ENCODE peak calls at places on chromosomes 16 and 17, in ten cellular contexts. M is Peyer's patch, S is BE2C, J is GM06990, H is dorsolateral prefrontal cortex, U is HFFc6, K is H9, A is tibial artery, G is nephron progenitor cell, P is AG04450. W is an unnamed sample.

GRCh38 chr16:1057252-1057932 is 15.2 kb upstream of the SSTR5 start:
- DNase-seq in M (peak; percentile 72), S (peak; percentile 78), J (peak; percentile 36), H (peak; percentile 62), U (no peak), K (peak; percentile 71), A (no peak), G (peak; percentile 72), P (no peak), W (no peak)

GRCh38 chr17:69761767-69762321 is 313.2 kb upstream of the KCNJ16 start:
- DNase-seq in M (no peak), S (no peak), J (no peak), H (no peak), U (peak; percentile 93), K (no peak), A (no peak), G (no peak), P (peak; percentile 93), W (no peak)

GRCh38 chr17:45951941-45952340 is 47.1 kb upstream of the STH start:
- DNase-seq in M (no peak), S (no peak), J (no peak), H (no peak), U (no peak), K (no peak), A (no peak), G (no peak), P (no peak), W (no peak)

GRCh38 chr16:27983244-27983643 is 80.3 kb downstream of the GSG1L start:
- DNase-seq in M (no peak), S (no peak), J (no peak), H (no peak), U (no peak), K (no peak), A (no peak), G (no peak), P (no peak), W (no peak)

GRCh38 chr17:11330871-11331270 is 89.9 kb downstream of the SHISA6 start:
- DNase-seq in M (no peak), S (no peak), J (no peak), H (no peak), U (no peak), K (peak; percentile 87), A (no peak), G (peak; percentile 59), P (no peak), W (peak; percentile 49)

GRCh38 chr16:48609453-48610023 is 442 bp downstream of the N4BP1 start:
- DNase-seq in M (peak; percentile 58), S (peak; percentile 77), J (peak; percentile 77), H (peak; percentile 50), U (peak; percentile 45), K (peak; percentile 43), A (peak; percentile 79), G (peak; percentile 79), P (no peak), W (peak; percentile 69)

GRCh38 chr17:15782809-15783208 is 50.7 kb downstream of the TBC1D26 start:
- DNase-seq in M (peak; percentile 63), S (no peak), J (no peak), H (no peak), U (no peak), K (no peak), A (peak; percentile 75), G (no peak), P (no peak), W (no peak)

GRCh38 chr17:58329035-58329807 is 626 bp upstream of the TSPOAP1 start:
- DNase-seq in M (peak; percentile 55), S (no peak), J (peak; percentile 88), H (no peak), U (no peak), K (no peak), A (no peak), G (no peak), P (no peak), W (no peak)

GRCh38 chr17:43994272-43995149 is 9.9 kb upstream of the NAGS start:
- DNase-seq in M (peak; percentile 76), S (peak; percentile 85), J (peak; percentile 48), H (peak; percentile 85), U (peak; percentile 35), K (peak; percentile 86), A (peak; percentile 68), G (peak; percentile 84), P (no peak), W (peak; percentile 84)

GRCh38 chr16:77662241-77662640 is 60.1 kb upstream of the NUDT7 start:
- DNase-seq in M (no peak), S (no peak), J (no peak), H (no peak), U (no peak), K (no peak), A (no peak), G (no peak), P (no peak), W (no peak)

GRCh38 chr17:70074236-70074830 is 692 bp upstream of the KCNJ16 start:
- DNase-seq in M (no peak), S (no peak), J (no peak), H (no peak), U (no peak), K (no peak), A (no peak), G (peak; percentile 4), P (no peak), W (no peak)

GRCh38 chr17:7133916-7134315 is 19.3 kb upstream of the ASGR2 start:
- DNase-seq in M (no peak), S (no peak), J (no peak), H (no peak), U (no peak), K (peak; percentile 77), A (no peak), G (no peak), P (no peak), W (no peak)

GRCh38 chr17:7130626-7131467 is 16.2 kb upstream of the ASGR2 start:
- DNase-seq in M (no peak), S (no peak), J (no peak), H (no peak), U (no peak), K (no peak), A (no peak), G (no peak), P (no peak), W (no peak)

GRCh38 chr17:7136266-7136877 is 21.8 kb upstream of the ASGR2 start:
- DNase-seq in M (peak; percentile 79), S (peak; percentile 58), J (no peak), H (peak; percentile 83), U (peak; percentile 36), K (no peak), A (peak; percentile 79), G (peak; percentile 80), P (peak; percentile 34), W (peak; percentile 80)

GRCh38 chr17:7132511-7133094 is 18.0 kb upstream of the ASGR2 start:
- DNase-seq in M (peak; percentile 39), S (no peak), J (peak; percentile 80), H (no peak), U (no peak), K (peak; percentile 95), A (no peak), G (peak; percentile 45), P (no peak), W (no peak)

GRCh38 chr17:7133424-7133823 is 18.8 kb upstream of the ASGR2 start:
- DNase-seq in M (peak; percentile 49), S (no peak), J (peak; percentile 72), H (no peak), U (no peak), K (peak; percentile 89), A (no peak), G (peak; percentile 35), P (no peak), W (no peak)
- TF ChIP-seq CTCF in M (no peak), S (peak; percentile 36), J (peak; percentile 77), H (no peak), U (peak; percentile 67), K (peak; percentile 63), A (no peak), G (peak; percentile 10), P (peak; percentile 51), W (no peak)

GRCh38 chr17:488993-489757 is 136.6 kb upstream of the RPH3AL start:
- DNase-seq in M (no peak), S (no peak), J (peak; percentile 63), H (no peak), U (no peak), K (peak; percentile 68), A (no peak), G (peak; percentile 39), P (no peak), W (no peak)
- TF ChIP-seq CTCF in M (no peak), S (no peak), J (no peak), H (no peak), U (no peak), K (no peak), A (no peak), G (no peak), P (no peak), W (no peak)

DNA sequence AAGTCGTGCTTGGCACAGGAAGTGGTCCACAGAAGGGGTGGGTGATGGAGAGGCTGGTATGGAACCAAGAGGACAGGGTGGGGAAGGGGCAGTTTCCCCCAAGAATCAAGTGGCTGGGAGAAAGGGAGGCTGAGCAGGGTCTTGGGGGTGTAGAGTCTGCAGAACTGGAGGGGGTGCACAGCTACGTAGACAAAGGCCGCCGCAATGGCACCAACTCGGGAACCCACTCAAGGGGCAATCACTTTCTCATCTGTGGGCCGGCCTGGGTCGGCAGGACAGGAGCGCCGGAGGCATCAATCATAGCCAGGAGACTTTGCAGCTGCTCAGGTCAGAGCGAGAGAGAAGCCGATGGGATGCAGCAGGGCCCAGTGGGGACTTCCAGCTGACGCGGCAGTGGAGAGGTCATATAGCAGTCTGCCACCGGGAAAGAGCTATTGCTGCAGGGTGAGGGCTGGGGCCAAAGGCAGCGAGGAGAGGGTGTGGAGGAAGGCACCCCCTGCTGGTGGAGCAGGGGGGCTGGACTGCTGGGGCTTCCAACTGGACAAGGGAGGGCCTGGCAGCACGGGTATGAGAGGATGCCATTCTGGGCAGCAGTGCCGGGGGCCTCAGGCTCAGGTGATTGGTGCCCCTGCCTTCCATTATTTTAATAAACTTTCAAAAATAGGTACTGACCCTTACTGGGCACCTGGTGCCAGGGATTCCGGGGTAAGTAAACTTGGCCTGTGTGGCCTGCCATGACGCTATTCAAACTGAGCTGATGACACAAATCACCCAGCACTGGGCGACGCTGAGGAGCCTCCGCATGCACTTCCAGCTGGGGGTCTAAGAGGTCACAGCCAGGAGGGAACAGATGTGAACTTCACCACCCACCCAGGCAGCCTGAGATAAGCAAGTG is 52.5 kb upstream of the MTSS2 start:
- DNase-seq in M (no peak), S (peak; percentile 86), J (no peak), H (no peak), U (peak; percentile 69), K (peak; percentile 76), A (peak; percentile 91), G (peak; percentile 55), P (peak; percentile 81), W (no peak)
- TF ChIP-seq CTCF in M (no peak), S (peak; percentile 92), J (peak; percentile 58), H (peak; percentile 37), U (peak; percentile 93), K (peak; percentile 74), A (peak; percentile 82), G (peak; percentile 50), P (peak; percentile 85), W (peak; percentile 60)

DNA sequence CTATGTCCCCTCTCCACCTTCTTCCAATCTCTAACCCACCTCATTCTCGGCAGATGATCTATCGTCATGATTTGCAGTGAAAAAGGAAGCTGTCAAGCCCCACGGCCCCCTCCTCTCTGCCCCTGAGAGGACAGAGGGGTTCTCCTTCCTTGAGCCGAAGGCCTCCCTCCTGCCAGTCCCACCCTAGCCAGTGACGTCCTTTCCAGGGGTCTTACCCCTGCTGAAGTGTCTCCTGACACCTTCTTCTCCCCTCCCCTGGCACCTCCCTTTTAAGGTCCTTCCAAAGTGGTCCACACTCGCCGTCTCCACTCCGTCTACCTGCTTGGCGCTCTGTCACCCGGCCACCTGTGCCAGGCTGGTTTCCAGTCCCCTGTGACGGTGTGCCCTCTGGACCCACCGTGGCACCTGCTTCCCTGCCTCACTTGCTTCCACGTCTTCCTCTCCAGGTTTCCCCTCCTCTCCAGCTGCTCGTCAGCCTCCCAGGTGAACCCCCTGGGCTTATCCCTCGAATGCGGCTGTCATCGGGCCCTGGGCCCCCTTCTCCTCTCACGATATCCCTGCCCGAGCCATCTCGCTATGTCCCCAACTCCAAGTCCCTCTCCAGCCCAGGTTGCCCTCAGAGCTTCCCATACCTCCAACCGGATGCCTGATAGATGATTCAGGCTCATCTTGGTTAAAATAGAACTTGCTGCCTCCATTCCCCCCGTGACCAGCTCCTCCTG is 5.7 kb downstream of the CCDC102A start:
- DNase-seq in M (peak; percentile 46), S (no peak), J (no peak), H (no peak), U (no peak), K (peak; percentile 19), A (peak; percentile 56), G (no peak), P (no peak), W (peak; percentile 7)
- TF ChIP-seq CTCF in M (no peak), S (no peak), J (no peak), H (no peak), U (no peak), K (no peak), A (no peak), G (no peak), P (no peak), W (no peak)